ENCODE peak calls at places on chromosomes 12 and 14, in four cellular contexts. One of them, this sample, is unnamed.

GRCh38 chr12:19192709-19193108 is 63.2 kb downstream of the PLEKHA5 start:
- DNase-seq in CD4-positive, alpha-beta T cell: no peak
- DNase-seq in astrocyte of the cerebellum: no peak
- DNase-seq in endothelial cell: no peak
- DNase-seq in this sample: no peak

GRCh38 chr14:77036484-77037337 is 8.2 kb upstream of the IRF2BPL start:
- DNase-seq in endothelial cell: no peak
- DNase-seq in CD4-positive, alpha-beta T cell: no peak
- DNase-seq in astrocyte of the cerebellum: no peak
- DNase-seq in this sample: no peak

GRCh38 chr12:71371132-71371531 is 68.5 kb upstream of the LGR5 start:
- DNase-seq in CD4-positive, alpha-beta T cell: no peak
- DNase-seq in endothelial cell: no peak
- DNase-seq in astrocyte of the cerebellum: no peak
- DNase-seq in this sample: no peak

GRCh38 chr14:52012635-52013034 is 23.3 kb downstream of the RTRAF start:
- DNase-seq in CD4-positive, alpha-beta T cell: no peak
- DNase-seq in astrocyte of the cerebellum: no peak
- DNase-seq in endothelial cell: no peak
- DNase-seq in this sample: no peak

GRCh38 chr14:92340071-92340470 is 17.1 kb downstream of the SLC24A4 start:
- DNase-seq in CD4-positive, alpha-beta T cell: no peak
- DNase-seq in astrocyte of the cerebellum: no peak
- DNase-seq in endothelial cell: no peak
- DNase-seq in this sample: no peak

GRCh38 chr12:69575346-69575745 is 9.9 kb upstream of the CCT2 start:
- DNase-seq in astrocyte of the cerebellum: no peak
- DNase-seq in endothelial cell: no peak
- DNase-seq in CD4-positive, alpha-beta T cell: no peak
- DNase-seq in this sample: no peak

GRCh38 chr12:131192951-131193350 is 239.2 kb downstream of the ADGRD1 start:
- DNase-seq in CD4-positive, alpha-beta T cell: no peak
- DNase-seq in astrocyte of the cerebellum: no peak
- DNase-seq in endothelial cell: no peak
- DNase-seq in this sample: no peak

GRCh38 chr12:79444089-79444488 is 246.7 kb downstream of the PAWR start:
- DNase-seq in endothelial cell: no peak
- DNase-seq in CD4-positive, alpha-beta T cell: no peak
- DNase-seq in astrocyte of the cerebellum: no peak
- DNase-seq in this sample: no peak

GRCh38 chr14:34081126-34081575 is 130.3 kb upstream of the EGLN3 start:
- DNase-seq in astrocyte of the cerebellum: peak
- DNase-seq in endothelial cell: no peak
- DNase-seq in CD4-positive, alpha-beta T cell: no peak
- DNase-seq in this sample: no peak

GRCh38 chr14:88985654-88986053 is 161.2 kb downstream of the TTC8 start:
- DNase-seq in endothelial cell: no peak
- DNase-seq in CD4-positive, alpha-beta T cell: no peak
- DNase-seq in astrocyte of the cerebellum: no peak
- DNase-seq in this sample: no peak

GRCh38 chr12:1661553-1662335 is 29.1 kb upstream of the ADIPOR2 start:
- DNase-seq in CD4-positive, alpha-beta T cell: peak
- DNase-seq in endothelial cell: peak
- DNase-seq in astrocyte of the cerebellum: peak
- DNase-seq in this sample: peak

GRCh38 chr14:93954900-93955891 is 21.2 kb downstream of the ASB2 start:
- DNase-seq in astrocyte of the cerebellum: no peak
- DNase-seq in CD4-positive, alpha-beta T cell: peak
- DNase-seq in endothelial cell: no peak
- DNase-seq in this sample: no peak

DNA sequence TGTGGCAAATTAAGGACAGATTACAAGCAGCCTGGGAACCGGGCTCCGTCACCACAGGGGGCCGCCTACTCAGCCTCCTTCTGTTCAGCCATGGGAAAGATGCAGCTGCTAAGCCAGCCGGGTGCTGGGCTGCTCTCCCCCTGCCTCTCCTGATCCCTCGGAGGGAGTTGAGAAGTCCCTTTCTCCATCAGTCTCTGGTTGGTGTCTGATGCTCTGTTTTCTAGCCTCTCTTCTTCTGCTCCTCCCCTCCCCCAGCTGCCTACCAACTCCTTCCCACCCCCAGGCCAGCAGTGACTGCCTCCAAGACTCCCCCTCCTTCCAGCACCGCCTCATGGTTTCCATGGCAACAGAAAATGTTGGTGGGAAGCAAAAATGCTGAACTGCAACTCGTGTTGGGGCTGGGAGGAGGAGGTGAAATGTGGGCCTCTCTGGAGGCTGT is 486.7 kb downstream of the APAF1 start:
- DNase-seq in CD4-positive, alpha-beta T cell: no peak
- DNase-seq in astrocyte of the cerebellum: peak
- DNase-seq in endothelial cell: peak
- DNase-seq in this sample: no peak
- TF ChIP-seq CTCF in CD4-positive, alpha-beta T cell: no peak
- TF ChIP-seq CTCF in astrocyte of the cerebellum: no peak
- TF ChIP-seq CTCF in endothelial cell: no peak
- TF ChIP-seq CTCF in this sample: no peak

DNA sequence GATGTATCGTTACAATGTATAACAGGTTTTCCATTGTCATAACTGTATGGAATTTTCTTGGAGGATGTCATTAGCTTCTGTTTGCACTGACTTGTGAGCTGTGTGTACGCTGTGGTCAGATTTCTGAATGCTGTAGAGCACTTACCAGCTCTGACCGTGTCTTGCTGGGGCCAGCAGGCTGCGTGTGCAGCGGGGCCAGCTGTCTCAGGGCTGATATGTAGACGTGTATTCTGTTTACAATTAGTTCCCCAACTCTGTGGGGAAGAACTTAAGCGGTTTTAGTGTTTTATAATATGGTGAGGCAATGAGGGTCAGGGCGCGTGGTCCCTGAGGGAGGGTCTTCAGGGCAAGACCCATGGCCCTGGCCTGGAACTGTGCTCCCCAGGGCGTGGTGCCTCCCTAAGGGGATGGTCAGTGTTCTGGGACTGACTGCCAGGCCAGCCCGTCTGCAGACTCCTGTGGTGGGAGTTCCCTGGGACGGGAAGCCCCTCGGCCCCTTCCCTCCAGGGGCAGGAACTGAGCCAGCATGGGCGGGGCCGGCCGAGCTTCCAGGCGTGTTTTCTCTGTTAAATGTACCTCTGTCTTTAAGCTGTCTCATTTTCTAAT is 18.7 kb downstream of the XRCC3 start:
- DNase-seq in astrocyte of the cerebellum: peak
- DNase-seq in endothelial cell: no peak
- DNase-seq in CD4-positive, alpha-beta T cell: no peak
- DNase-seq in this sample: no peak
- TF ChIP-seq CTCF in astrocyte of the cerebellum: no peak
- TF ChIP-seq CTCF in endothelial cell: no peak
- TF ChIP-seq CTCF in CD4-positive, alpha-beta T cell: no peak
- TF ChIP-seq CTCF in this sample: no peak

DNA sequence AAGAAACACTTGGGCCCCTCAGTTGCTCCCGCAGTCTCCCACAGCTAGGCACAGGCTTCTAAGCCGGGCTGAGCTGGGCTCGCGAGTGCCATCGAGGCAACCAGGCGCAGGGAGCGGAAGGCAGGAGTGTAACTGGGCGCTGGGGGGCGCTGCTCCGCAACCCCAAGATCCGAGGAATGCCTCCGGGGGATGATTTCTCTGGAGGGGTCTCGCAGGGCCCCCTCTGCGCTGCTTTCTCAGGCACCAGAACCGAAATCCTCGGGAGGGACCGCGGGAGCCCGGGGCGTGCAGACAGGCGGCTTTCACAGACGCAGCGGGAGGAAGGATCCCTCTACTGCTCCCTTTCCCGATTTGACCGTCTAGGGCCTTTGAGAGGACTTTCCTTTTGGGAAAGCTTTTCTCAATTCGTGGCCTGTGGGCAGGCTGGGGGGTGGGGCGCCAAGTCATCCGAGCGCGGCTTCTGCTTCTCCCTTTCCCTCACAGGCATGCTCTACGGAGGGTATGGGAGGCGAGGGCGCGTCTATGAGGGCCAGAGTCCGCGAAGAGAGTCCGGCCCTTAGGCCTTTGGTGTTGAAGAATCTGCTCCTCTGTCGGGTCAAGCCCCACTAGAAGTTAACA is 4.3 kb upstream of the NKX2-1 start:
- DNase-seq in endothelial cell: no peak
- DNase-seq in CD4-positive, alpha-beta T cell: no peak
- DNase-seq in astrocyte of the cerebellum: no peak
- DNase-seq in this sample: no peak
- TF ChIP-seq CTCF in endothelial cell: peak
- TF ChIP-seq CTCF in CD4-positive, alpha-beta T cell: no peak
- TF ChIP-seq CTCF in astrocyte of the cerebellum: no peak
- TF ChIP-seq CTCF in this sample: no peak

DNA sequence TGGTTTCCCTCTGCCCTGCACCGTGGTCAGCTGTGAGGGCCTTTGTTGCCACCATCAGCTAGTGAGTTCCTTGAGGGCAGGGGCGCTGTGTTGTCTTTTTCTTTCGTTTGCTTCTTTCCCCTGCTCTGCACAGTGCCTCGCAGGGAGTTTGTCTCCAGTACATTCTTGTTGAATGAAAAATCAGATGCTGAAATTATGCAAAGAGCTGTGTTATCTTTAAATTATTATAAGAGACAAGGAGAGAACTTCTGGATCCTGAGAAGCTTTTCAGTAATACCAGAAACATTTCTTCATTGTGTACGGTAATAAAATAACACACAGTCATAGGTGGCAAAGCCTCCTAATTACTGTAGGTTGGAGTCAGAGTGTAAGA is 14.9 kb downstream of the EML1 start:
- DNase-seq in endothelial cell: no peak
- DNase-seq in astrocyte of the cerebellum: no peak
- DNase-seq in CD4-positive, alpha-beta T cell: no peak
- DNase-seq in this sample: no peak
- TF ChIP-seq CTCF in endothelial cell: no peak
- TF ChIP-seq CTCF in astrocyte of the cerebellum: no peak
- TF ChIP-seq CTCF in CD4-positive, alpha-beta T cell: no peak
- TF ChIP-seq CTCF in this sample: no peak

DNA sequence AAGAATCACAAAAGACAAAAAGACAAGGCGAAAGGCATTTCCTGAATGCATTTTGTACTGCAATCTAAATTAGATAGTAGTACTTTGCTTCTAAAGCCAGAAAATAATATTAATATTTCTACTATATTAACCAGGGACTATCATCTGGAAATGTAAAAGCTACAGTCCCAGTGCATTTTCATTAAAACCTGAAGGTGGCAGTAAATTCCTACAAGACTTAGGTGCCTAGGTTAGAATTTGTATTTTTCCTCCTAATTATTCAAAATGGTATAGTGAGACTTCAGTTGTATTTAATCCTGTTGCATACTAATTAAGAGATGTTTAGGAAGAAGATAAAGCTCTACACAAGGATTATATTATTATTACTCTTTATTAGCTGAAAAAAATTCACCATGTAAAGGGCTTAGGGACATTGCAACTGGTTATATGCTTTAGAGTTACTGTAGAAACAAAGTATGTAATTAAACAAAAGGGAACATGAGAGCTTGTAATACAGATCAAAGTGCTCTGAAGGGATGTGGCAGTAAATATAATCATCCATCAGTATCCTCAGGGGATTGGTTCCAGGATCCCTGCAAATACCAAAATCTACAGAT is 53.6 kb downstream of the BRMS1L start:
- DNase-seq in endothelial cell: no peak
- DNase-seq in CD4-positive, alpha-beta T cell: no peak
- DNase-seq in astrocyte of the cerebellum: no peak
- DNase-seq in this sample: no peak
- TF ChIP-seq CTCF in endothelial cell: peak
- TF ChIP-seq CTCF in CD4-positive, alpha-beta T cell: peak
- TF ChIP-seq CTCF in astrocyte of the cerebellum: peak
- TF ChIP-seq CTCF in this sample: peak

This sample was measured in BJ.